ENCODE peak calls at places on chromosomes 1 and 21, in four cellular contexts. V, T, F and H are unnamed samples.

GRCh38 chr1:203818399-203818798 is 23.0 kb downstream of the ZBED6 start:
- DNase-seq in V (peak; percentile 93), T (no peak), F (no peak), H (no peak)

GRCh38 chr1:55402117-55402516 is 187.0 kb upstream of the USP24 start:
- DNase-seq in T (no peak), F (no peak), V (no peak), H (peak; percentile 73)

GRCh38 chr1:31215083-31215570 is 24.6 kb downstream of the NKAIN1 start:
- DNase-seq in V (no peak), T (no peak), F (no peak), H (no peak)

GRCh38 chr1:227174136-227174535 is 144.2 kb downstream of the CDC42BPA start:
- DNase-seq in F (no peak), V (no peak), T (no peak), H (peak; percentile 64)

GRCh38 chr1:35768350-35769187 is 1.2 kb downstream of the CLSPN start:
- DNase-seq in F (no peak), T (no peak), V (no peak), H (no peak)

GRCh38 chr1:41408691-41409090 is 47.5 kb downstream of the FOXO6 start:
- DNase-seq in F (no peak), T (no peak), V (no peak), H (no peak)

GRCh38 chr21:26148071-26148470 is 22.5 kb downstream of the APP start:
- DNase-seq in V (no peak), F (no peak), T (no peak), H (no peak)

GRCh38 chr1:25544819-25545218 is 1.4 kb downstream of the LDLRAP1 start:
- DNase-seq in F (no peak), T (no peak), V (no peak), H (no peak)

GRCh38 chr1:94020764-94021579 is 100.0 kb downstream of the ABCA4 start:
- DNase-seq in F (no peak), V (no peak), T (peak; percentile 60), H (peak; percentile 100)

GRCh38 chr1:176885756-176886155 is 278.8 kb downstream of the ASTN1 start:
- DNase-seq in T (no peak), V (no peak), F (no peak), H (no peak)

GRCh38 chr1:59814180-59814900 is 409 bp upstream of the HOOK1 start:
- DNase-seq in T (peak; percentile 95), V (peak; percentile 99), F (peak; percentile 99), H (no peak)

GRCh38 chr21:36790616-36791015 is 91.7 kb downstream of the SIM2 start:
- DNase-seq in T (no peak), V (no peak), F (no peak), H (no peak)

GRCh38 chr21:26001356-26001755 is 169.2 kb downstream of the APP start:
- DNase-seq in V (no peak), T (no peak), F (no peak), H (no peak)

GRCh38 chr1:185917646-185918045 is 183.5 kb downstream of the HMCN1 start:
- DNase-seq in T (peak; percentile 60), F (no peak), V (peak; percentile 47), H (peak; percentile 33)

GRCh38 chr1:44485229-44485932 is 80.3 kb downstream of the RNF220 start:
- DNase-seq in T (peak; percentile 37), F (no peak), V (no peak), H (peak; percentile 88)

GRCh38 chr1:16076871-16077250 is 3.4 kb upstream of the FAM131C start:
- DNase-seq in F (peak; percentile 59), V (no peak), T (no peak), H (peak; percentile 67)

GRCh38 chr1:8031176-8031785 is 5.2 kb upstream of the ERRFI1 start:
- DNase-seq in T (peak; percentile 68), V (peak; percentile 23), F (no peak), H (no peak)

GRCh38 chr1:236164273-236164672 is 21.9 kb downstream of the GPR137B start:
- DNase-seq in T (no peak), V (no peak), F (no peak), H (no peak)

GRCh38 chr1:212692774-212693644 is 6.6 kb downstream of the BATF3 start:
- DNase-seq in V (no peak), T (no peak), F (no peak), H (peak; percentile 32)

GRCh38 chr1:174217787-174218574 is 58.7 kb downstream of the RABGAP1L start:
- DNase-seq in F (peak; percentile 21), T (peak; percentile 39), V (peak; percentile 72), H (peak; percentile 16)

GRCh38 chr1:65339866-65340483 is 30.6 kb downstream of the DNAJC6 start:
- DNase-seq in F (no peak), V (no peak), T (no peak), H (peak; percentile 1)

GRCh38 chr1:171107969-171108368 is 17.3 kb downstream of the FMO3 start:
- DNase-seq in F (no peak), T (no peak), V (no peak), H (no peak)

GRCh38 chr1:4684142-4684541 is 29.7 kb downstream of the AJAP1 start:
- DNase-seq in V (no peak), F (no peak), T (peak; percentile 47), H (no peak)

GRCh38 chr1:10867914-10868598 is 71.6 kb upstream of the CASZ1 start:
- DNase-seq in T (no peak), F (no peak), V (no peak), H (no peak)

GRCh38 chr1:213568929-213569815 is 418.6 kb upstream of the PROX1 start:
- DNase-seq in V (no peak), T (no peak), F (no peak), H (no peak)

GRCh38 chr1:200038987-200039848 is 11.7 kb downstream of the NR5A2 start:
- DNase-seq in V (peak; percentile 46), T (peak; percentile 58), F (peak; percentile 10), H (no peak)

GRCh38 chr1:214853340-214853739 is 229.2 kb upstream of the KCNK2 start:
- DNase-seq in F (no peak), V (no peak), T (no peak), H (no peak)

GRCh38 chr1:24849653-24850295 is 80.3 kb downstream of the RUNX3 start:
- DNase-seq in V (no peak), T (peak; percentile 59), F (no peak), H (no peak)

GRCh38 chr1:91651671-91652071 is 151.0 kb downstream of the CDC7 start:
- DNase-seq in T (peak; percentile 23), V (no peak), F (no peak), H (peak; percentile 41)

GRCh38 chr1:116712510-116712909 is 41.7 kb upstream of the CD2 start:
- DNase-seq in F (no peak), T (no peak), V (no peak), H (no peak)

GRCh38 chr1:82565146-82565545 is 764.4 kb downstream of the ADGRL2 start:
- DNase-seq in F (peak; percentile 59), V (no peak), T (peak; percentile 19), H (peak; percentile 87)

GRCh38 chr21:42616366-42617340 is 36.8 kb upstream of the PDE9A start:
- DNase-seq in V (no peak), F (no peak), T (no peak), H (no peak)

GRCh38 chr1:94017155-94017829 is 103.7 kb downstream of the ABCA4 start:
- DNase-seq in F (no peak), T (no peak), V (no peak), H (no peak)

GRCh38 chr1:179743679-179744400 is 749 bp downstream of the FAM163A start:
- DNase-seq in V (no peak), F (no peak), T (peak; percentile 30), H (no peak)

GRCh38 chr1:87513971-87514660 is 185.4 kb downstream of the LMO4 start:
- DNase-seq in T (no peak), F (no peak), V (no peak), H (peak; percentile 42)

GRCh38 chr1:234927968-234928635 is 200.5 kb downstream of the TOMM20 start:
- DNase-seq in V (no peak), F (no peak), T (no peak), H (peak; percentile 73)

GRCh38 chr1:181128592-181129497 is 40.3 kb downstream of the IER5 start:
- DNase-seq in F (no peak), T (no peak), V (peak; percentile 71), H (no peak)

DNA sequence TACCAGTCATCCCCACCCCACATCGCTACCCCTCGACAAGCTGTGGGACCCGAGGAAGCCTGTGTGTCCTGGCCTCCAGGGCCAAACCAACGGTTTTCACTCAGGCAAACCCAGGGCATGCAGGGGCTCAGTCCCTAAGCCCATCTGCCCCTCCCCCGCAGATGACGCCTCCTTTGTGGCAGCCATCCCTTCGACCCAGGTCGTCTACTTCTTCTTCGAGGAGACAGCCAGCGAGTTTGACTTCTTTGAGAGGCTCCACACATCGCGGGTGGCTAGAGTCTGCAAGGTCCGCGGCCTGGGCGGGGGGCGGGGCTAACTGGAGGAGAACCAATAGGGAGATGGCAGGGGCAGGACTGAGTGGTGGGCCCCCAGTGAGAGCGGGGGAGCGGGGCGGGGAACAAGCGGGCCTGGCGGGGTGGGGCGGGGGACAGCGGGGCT is 7.4 kb downstream of the SEMA4A start:
- DNase-seq in F (no peak), T (peak; percentile 85), V (peak; percentile 65), H (peak; percentile 57)
- H3K27ac ChIP-seq in F (no peak overlapping the region), T (peak overlapping the region; percentile 74), V (peak overlapping the region; percentile 91), H (no peak overlapping the region)

DNA sequence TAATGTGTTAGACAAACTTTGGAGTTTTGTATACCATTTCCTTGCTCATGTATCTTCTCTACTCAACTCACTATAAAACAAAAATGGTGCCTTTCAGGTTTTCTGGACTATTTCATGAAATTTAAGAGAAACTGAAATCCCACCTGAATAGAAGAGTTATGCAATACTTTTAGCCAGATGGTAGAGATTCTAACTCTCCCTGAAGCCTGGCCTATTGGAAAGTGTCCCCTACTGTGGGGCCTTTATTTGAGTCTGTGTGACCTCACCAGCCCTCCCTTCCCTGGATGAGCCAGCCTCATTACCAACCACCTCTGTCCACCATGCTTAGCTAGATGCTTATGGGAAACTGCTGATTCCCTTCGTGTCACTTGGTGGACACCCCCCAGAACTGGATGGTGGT is 35.5 kb downstream of the TBX19 start:
- DNase-seq in T (no peak), F (no peak), V (no peak), H (no peak)
- H2AFZ ChIP-seq in T (no peak overlapping the region), F (no peak overlapping the region), V (no peak overlapping the region), H (no peak overlapping the region)

GRCh38 chr1:39996396-39997004 is 41.6 kb downstream of the MFSD2A start:
- DNase-seq in T (no peak), F (no peak), V (no peak), H (no peak)
- H3K27ac ChIP-seq in T (no peak overlapping the region), F (no peak overlapping the region), V (no peak overlapping the region), H (no peak overlapping the region)

DNA sequence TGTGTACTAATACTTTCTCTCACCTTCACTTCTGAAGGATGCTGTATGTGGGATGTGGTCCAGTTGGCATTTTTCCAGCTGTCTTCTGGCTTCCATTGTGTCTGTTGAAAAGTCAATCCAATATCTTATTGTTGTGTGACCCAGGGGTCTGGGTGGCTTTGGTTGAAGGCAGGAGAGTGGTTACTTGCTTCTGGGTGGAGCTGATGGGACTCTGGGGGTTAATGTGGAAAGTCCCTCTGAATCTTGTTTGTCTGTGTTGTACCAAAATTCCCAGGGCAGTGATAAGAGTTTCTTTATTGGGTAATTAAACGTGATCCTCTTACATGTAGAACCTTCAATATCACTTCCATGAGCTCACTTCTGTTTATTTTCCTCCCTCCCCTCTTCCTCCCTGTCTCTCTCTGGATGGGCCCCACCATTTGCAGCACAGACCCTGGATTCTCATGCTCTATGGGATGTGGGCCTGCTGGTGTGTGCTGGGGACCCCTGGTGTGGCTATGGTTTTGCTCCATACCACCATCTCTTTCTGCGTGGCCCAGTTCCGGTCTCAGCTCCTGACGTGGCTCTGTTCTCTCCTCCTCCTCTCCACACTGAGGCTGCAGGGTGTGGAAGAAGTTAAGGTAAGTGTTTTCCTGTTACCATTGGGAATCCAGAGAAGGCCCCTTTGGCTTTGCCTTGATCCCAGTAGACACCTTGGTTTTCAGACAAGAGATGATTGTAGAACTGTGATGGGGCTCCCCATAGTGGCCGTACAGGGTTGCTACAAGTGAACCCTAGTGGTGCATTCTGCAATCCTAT is 71.5 kb downstream of the HHAT start:
- DNase-seq in F (peak; percentile 46), V (peak; percentile 72), T (peak; percentile 79), H (peak; percentile 65)
- H2AFZ ChIP-seq in F (no peak overlapping the region), V (no peak overlapping the region), T (no peak overlapping the region), H (no peak overlapping the region)